ENCODE peak calls at places on chromosomes 6 and 20, in eight cellular contexts. X is choroid plexus epithelial cell; W is cardiac fibroblast; Z is NCI-H510A; H is endothelial cell; M is activated gamma-delta T cell treated with anti-CD3 and anti-CD28 coated beads, Interleukin-2, amount 50 U/mL, for 16 hours; Q is right atrium auricular region; C is EH. F is an unnamed sample.

GRCh38 chr6:44049163-44049988 is 77.9 kb downstream of the MRPL14 start:
- DNase-seq in Z (no peak), H (no peak), X (no peak), Q (no peak), W (peak; percentile 72), M (no peak), C (peak; percentile 76), F (peak; percentile 81)

GRCh38 chr6:148221580-148221979 is 121.1 kb upstream of the SASH1 start:
- DNase-seq in Q (no peak), Z (no peak), C (peak; percentile 53), M (no peak), W (no peak), X (no peak), H (no peak), F (no peak)

GRCh38 chr6:30194797-30195690 is 18.2 kb downstream of the TRIM26 start:
- DNase-seq in Z (no peak), M (no peak), Q (no peak), C (peak; percentile 41), W (no peak), X (peak; percentile 40), H (no peak), F (no peak)

GRCh38 chr6:167987396-167987795 is 10.1 kb upstream of the KIF25 start:
- DNase-seq in X (no peak), M (no peak), C (no peak), H (no peak), Q (no peak), Z (no peak), W (no peak), F (no peak)

GRCh38 chr6:6328451-6328850 is 8.0 kb upstream of the F13A1 start:
- DNase-seq in C (no peak), X (no peak), M (no peak), Q (no peak), W (no peak), H (no peak), Z (no peak), F (no peak)

GRCh38 chr6:137749595-137750215 is 117.4 kb upstream of the TNFAIP3 start:
- DNase-seq in Q (no peak), H (no peak), C (peak; percentile 58), X (no peak), Z (no peak), W (peak; percentile 34), M (no peak), F (no peak)

GRCh38 chr20:3648941-3649340 is 14.3 kb downstream of the GFRA4 start:
- DNase-seq in Q (no peak), Z (no peak), X (no peak), W (no peak), H (no peak), M (no peak), C (no peak), F (no peak)

GRCh38 chr6:11769816-11770545 is 8.6 kb downstream of the ADTRP start:
- DNase-seq in M (no peak), Q (no peak), Z (no peak), X (peak; percentile 25), W (no peak), C (no peak), H (no peak), F (peak; percentile 17)

GRCh38 chr6:43246301-43247114 is 3.2 kb downstream of the TTBK1 start:
- DNase-seq in X (no peak), Z (peak; percentile 91), Q (no peak), W (no peak), H (peak; percentile 74), C (no peak), M (no peak), F (no peak)

GRCh38 chr20:62258499-62259293 is 20.4 kb downstream of the OSBPL2 start:
- DNase-seq in H (no peak), Z (no peak), W (peak; percentile 71), M (no peak), X (peak; percentile 74), C (peak; percentile 86), Q (peak; percentile 68), F (no peak)

GRCh38 chr6:32254761-32255211 is 30.9 kb upstream of the NOTCH4 start:
- DNase-seq in M (no peak), W (no peak), H (no peak), Q (no peak), C (no peak), X (no peak), Z (no peak), F (no peak)

F was measured in H4.